ENCODE peak calls at places on chromosomes 4 and X, in nine cellular contexts. M is sigmoid colon, N is stomach, Q is SK-N-SH, J is GM12878, U is K562, W is HepG2, I is upper lobe of left lung, H is transverse colon. L is an unnamed sample.

GRCh38 chrX:107729558-107730297 is 45.9 kb downstream of the TSC22D3 start:
- DNase-seq in H (no peak), I (peak; percentile 30), U (no peak), M (no peak), Q (no peak), W (no peak), N (no peak), J (no peak), L (no peak)

GRCh38 chrX:30822068-30822671 is 66.9 kb downstream of the TAB3 start:
- DNase-seq in W (peak; percentile 18), M (no peak), U (no peak), J (peak; percentile 34), H (no peak), N (no peak), I (no peak), Q (no peak), L (no peak)

GRCh38 chr4:41930139-41930831 is 4.9 kb upstream of the TMEM33 start:
- DNase-seq in N (no peak), J (no peak), I (no peak), U (no peak), M (no peak), W (peak; percentile 8), H (no peak), Q (no peak), L (no peak)

GRCh38 chr4:20195071-20195885 is 56.4 kb upstream of the SLIT2 start:
- DNase-seq in U (no peak), Q (no peak), J (no peak), W (no peak), H (no peak), I (no peak), N (no peak), M (no peak), L (no peak)

GRCh38 chrX:81304545-81304944 is 102.6 kb downstream of the SH3BGRL start:
- DNase-seq in Q (no peak), U (no peak), J (no peak), I (no peak), M (no peak), H (no peak), W (no peak), N (no peak), L (no peak)

GRCh38 chr4:602559-602942 is 22.8 kb upstream of the PDE6B start:
- DNase-seq in M (no peak), J (no peak), H (peak; percentile 88), I (peak; percentile 85), Q (peak; percentile 79), U (peak; percentile 66), W (peak; percentile 60), N (peak; percentile 69), L (no peak)

GRCh38 chr4:76535603-76536380 is 100.8 kb downstream of the SHROOM3 start:
- DNase-seq in J (no peak), N (no peak), U (no peak), W (no peak), M (no peak), I (no peak), Q (no peak), H (no peak), L (no peak)

GRCh38 chrX:50643525-50644137 is 170.4 kb downstream of the SHROOM4 start:
- DNase-seq in W (no peak), J (no peak), Q (no peak), N (no peak), M (no peak), U (no peak), I (no peak), H (no peak), L (no peak)

GRCh38 chr4:181796502-181796901 is 446.7 kb upstream of the TENM3 start:
- DNase-seq in J (no peak), U (no peak), I (no peak), M (no peak), Q (no peak), H (no peak), W (no peak), N (no peak), L (no peak)

GRCh38 chr4:83364312-83364711 is 29.7 kb upstream of the HPSE start:
- DNase-seq in J (no peak), M (no peak), H (no peak), N (no peak), W (no peak), U (peak; percentile 18), Q (no peak), I (no peak), L (no peak)

GRCh38 chr4:13994016-13994415 is 366.5 kb upstream of the BOD1L1 start:
- DNase-seq in M (no peak), Q (no peak), U (no peak), H (no peak), N (no peak), J (no peak), W (no peak), I (no peak), L (no peak)

GRCh38 chrX:37472836-37473235 is 98.6 kb upstream of the LANCL3 start:
- DNase-seq in Q (no peak), U (no peak), W (peak; percentile 53), H (no peak), J (no peak), I (no peak), M (no peak), N (no peak), L (no peak)

GRCh38 chrX:110915579-110915978 is 120.0 kb upstream of the CHRDL1 start:
- DNase-seq in J (no peak), N (no peak), U (no peak), I (no peak), Q (no peak), H (no peak), M (no peak), W (no peak), L (no peak)

GRCh38 chrX:69538321-69538876 is 34.3 kb downstream of the NALF2 start:
- DNase-seq in W (peak; percentile 52), I (peak; percentile 96), Q (peak; percentile 44), M (peak; percentile 80), J (no peak), U (peak; percentile 77), H (peak; percentile 77), N (peak; percentile 79), L (peak; percentile 80)

GRCh38 chr4:142615324-142615665 is 230.8 kb downstream of the INPP4B start:
- DNase-seq in J (no peak), W (no peak), M (no peak), N (no peak), I (no peak), H (no peak), U (no peak), Q (no peak), L (no peak)

GRCh38 chr4:124641715-124642380 is 70.7 kb downstream of the ANKRD50 start:
- DNase-seq in M (no peak), N (no peak), Q (no peak), W (no peak), H (no peak), I (no peak), J (no peak), U (no peak), L (no peak)

DNA sequence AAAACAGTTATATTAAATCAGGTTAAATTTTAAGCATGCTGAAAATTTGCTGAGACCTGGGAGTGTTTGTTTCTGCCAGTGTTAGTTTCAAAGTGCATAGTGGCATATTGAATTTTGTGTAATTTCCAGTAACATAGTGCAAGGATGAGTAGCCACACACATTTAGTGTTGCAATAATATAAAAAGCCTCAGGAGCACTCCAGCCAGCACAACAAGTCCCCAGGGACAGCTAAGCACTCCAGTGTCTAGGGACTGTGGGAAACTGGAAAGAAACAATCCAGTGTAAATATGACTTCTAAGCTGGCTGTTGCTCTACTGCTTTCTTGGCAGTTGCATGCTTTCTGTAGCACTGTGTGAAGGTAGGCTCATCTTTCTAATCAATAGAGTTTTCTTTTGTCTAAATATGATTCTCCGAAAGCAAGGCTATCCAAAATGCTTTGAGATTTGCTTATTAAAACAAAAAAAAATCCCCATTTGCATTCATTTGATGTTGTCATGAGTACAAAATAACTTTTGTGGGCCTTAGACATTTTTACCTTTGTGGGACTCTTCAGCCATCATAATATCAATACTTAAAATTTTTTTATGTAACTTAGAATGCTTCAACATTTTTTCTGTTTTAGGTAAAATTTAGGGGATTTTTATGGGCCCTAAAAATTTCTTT is 24.2 kb upstream of the CXCL2 start:
- DNase-seq in I (no peak), U (no peak), N (no peak), M (no peak), W (peak; percentile 47), Q (no peak), H (no peak), J (no peak), L (no peak)
- TF ChIP-seq EP300 in I (peak; percentile 36), U (no peak), N (no peak), M (no peak), W (peak; percentile 13), Q (no peak), H (no peak), J (no peak), L (no peak)

GRCh38 chr4:71558248-71558647 is 219.4 kb downstream of the SLC4A4 start:
- DNase-seq in J (no peak), Q (no peak), U (no peak), W (no peak), M (no peak), N (no peak), I (no peak), H (no peak), L (no peak)
- TF ChIP-seq POLR2AphosphoS5 in J (no peak), Q (no peak), U (no peak), W (no peak), M (no peak), N (no peak), I (no peak), H (no peak), L (no peak)

DNA sequence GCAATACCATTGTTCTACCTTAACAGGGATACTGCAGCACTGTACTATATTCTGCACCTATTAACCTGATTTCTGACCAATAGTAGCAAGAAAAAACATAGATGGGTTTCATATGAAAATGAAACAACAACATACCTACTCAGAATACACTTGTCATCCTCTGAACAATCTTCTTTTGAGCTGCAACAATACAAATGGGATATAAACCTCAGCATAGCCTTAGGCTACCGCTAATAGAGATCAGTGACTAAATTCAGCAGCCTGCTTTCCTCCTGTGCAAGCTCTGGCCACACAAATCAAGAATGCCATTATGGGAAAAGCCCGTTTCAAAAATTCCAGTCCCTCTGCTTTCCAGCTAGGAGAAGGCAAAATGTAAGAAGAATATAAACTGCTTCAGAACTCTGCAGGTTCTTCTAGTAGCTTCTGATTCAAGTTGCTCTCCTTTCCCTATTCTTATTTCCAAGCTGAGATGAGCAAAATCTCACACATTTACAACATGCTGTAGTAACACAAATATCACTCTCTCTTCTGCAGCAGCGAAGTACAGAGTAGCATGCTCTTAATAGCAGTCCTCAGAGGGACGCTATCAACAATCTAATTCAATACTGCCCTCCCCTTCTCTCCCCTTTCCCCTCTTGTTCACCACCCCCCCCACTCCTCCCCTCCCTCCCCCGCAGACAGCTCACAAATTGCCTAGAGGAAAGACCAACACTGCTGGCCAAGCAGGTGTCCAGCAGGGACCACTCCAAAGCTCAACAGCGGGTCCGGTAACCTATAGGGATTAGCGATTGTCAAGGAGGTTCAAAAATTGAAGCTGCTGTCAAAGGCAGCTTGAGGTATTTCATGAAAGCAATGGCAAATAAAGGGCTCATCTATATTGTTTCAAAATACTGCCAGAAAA is 143.2 kb downstream of the KLHL13 start:
- DNase-seq in N (no peak), Q (peak; percentile 30), W (no peak), M (no peak), I (no peak), U (no peak), J (no peak), H (no peak), L (no peak)
- H3K27ac ChIP-seq in N (no peak overlapping the region), Q (peak overlapping the region; percentile 64), W (no peak overlapping the region), M (no peak overlapping the region), I (no peak overlapping the region), U (no peak overlapping the region), J (no peak overlapping the region), H (no peak overlapping the region), L (no peak overlapping the region)

DNA sequence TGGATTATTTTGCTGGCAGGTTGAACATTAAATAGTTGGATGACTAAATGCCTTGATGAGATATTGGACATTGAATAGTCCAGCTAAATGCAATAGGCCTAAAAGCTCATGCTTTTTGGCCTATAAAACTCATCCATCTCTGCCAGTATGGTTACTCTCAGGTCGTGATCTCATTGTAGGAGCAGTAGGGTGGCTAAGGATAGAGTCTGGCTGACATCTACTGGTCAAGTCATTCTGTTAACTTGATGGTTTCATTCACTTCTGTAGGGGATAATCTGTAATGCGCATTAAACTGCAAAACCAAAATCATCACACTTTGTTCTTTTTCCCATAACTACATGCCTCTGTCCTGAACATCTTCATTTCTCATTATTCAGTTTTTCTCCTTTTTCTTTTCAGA is 227.0 kb downstream of the DKK2 start:
- DNase-seq in M (no peak), Q (peak; percentile 4), U (no peak), I (no peak), J (no peak), H (no peak), N (no peak), W (peak; percentile 19), L (no peak)
- TF ChIP-seq EP300 in M (no peak), Q (no peak), U (no peak), I (no peak), J (no peak), H (no peak), N (no peak), W (no peak), L (no peak)